ENCODE peak calls at places on chromosomes 7 and 10, in eight cellular contexts. Z is CD4-positive, CD25-positive, alpha-beta regulatory T cell; B is stomach; W is stimulated activated CD8-positive, alpha-beta memory T cell treated with anti-CD3 and anti-CD28 coated beads, Interleukin-7, amount 100 ng/mL, for 1 hour; L is memory B cell; Y is COR-L47; U is NCI-H82; H is H54. S is an unnamed sample.

GRCh38 chr10:122276611-122277205 is 5.6 kb downstream of the BTBD16 start:
- DNase-seq in Z (no peak), B (peak), W (no peak), L (no peak), Y (no peak), U (no peak), H (peak), S (peak)

GRCh38 chr7:192701-193536 is 548 bp downstream of the FAM20C start:
- DNase-seq in Z (no peak), B (peak), W (no peak), L (no peak), Y (no peak), U (no peak), H (peak), S (no peak)

GRCh38 chr10:114879541-114880158 is 58.1 kb downstream of the FHIP2A start:
- DNase-seq in Z (peak), B (no peak), W (no peak), L (peak), Y (no peak), U (peak), H (no peak), S (no peak)

GRCh38 chr7:158394936-158395335 is 192.7 kb downstream of the PTPRN2 start:
- DNase-seq in Z (no peak), B (peak), W (no peak), L (peak), Y (peak), U (peak), H (peak), S (peak)

GRCh38 chr7:88688222-88688621 is 71.3 kb upstream of the ZNF804B start:
- DNase-seq in Z (no peak), B (no peak), W (no peak), L (no peak), Y (no peak), U (no peak), H (no peak), S (no peak)

GRCh38 chr7:22859676-22860290 is 37.1 kb upstream of the TOMM7 start:
- DNase-seq in Z (no peak), B (no peak), W (no peak), L (no peak), Y (no peak), U (no peak), H (no peak), S (peak)

GRCh38 chr7:69418865-69419670 is 179.2 kb upstream of the AUTS2 start:
- DNase-seq in Z (no peak), B (no peak), W (no peak), L (no peak), Y (no peak), U (no peak), H (no peak), S (no peak)

GRCh38 chr7:24756545-24756988 is 697 bp downstream of the GSDME start:
- DNase-seq in Z (no peak), B (no peak), W (no peak), L (no peak), Y (no peak), U (no peak), H (no peak), S (peak)

GRCh38 chr7:117631652-117632051 is 151.8 kb downstream of the CFTR start:
- DNase-seq in Z (no peak), B (no peak), W (no peak), L (no peak), Y (no peak), U (no peak), H (no peak), S (no peak)

GRCh38 chr7:27152816-27153486 is 568 bp upstream of the HOXA3 start:
- DNase-seq in Z (no peak), B (peak), W (no peak), L (no peak), Y (no peak), U (no peak), H (no peak), S (no peak)

GRCh38 chr7:2072042-2072441 is 160.7 kb downstream of the MAD1L1 start:
- DNase-seq in Z (no peak), B (no peak), W (no peak), L (peak), Y (no peak), U (no peak), H (no peak), S (no peak)

GRCh38 chr10:90204956-90205695 is 503.7 kb downstream of the KIF20B start:
- DNase-seq in Z (no peak), B (no peak), W (no peak), L (no peak), Y (no peak), U (no peak), H (no peak), S (no peak)

GRCh38 chr7:27737178-27737577 is 2.8 kb upstream of the TAX1BP1 start:
- DNase-seq in Z (no peak), B (no peak), W (no peak), L (no peak), Y (no peak), U (no peak), H (no peak), S (no peak)

GRCh38 chr10:96651998-96652431 is 65.2 kb upstream of the TM9SF3 start:
- DNase-seq in Z (no peak), B (no peak), W (peak), L (peak), Y (no peak), U (no peak), H (no peak), S (no peak)

GRCh38 chr10:15035385-15036301 is 8.1 kb upstream of the OLAH start:
- DNase-seq in Z (no peak), B (no peak), W (no peak), L (no peak), Y (no peak), U (no peak), H (no peak), S (no peak)

GRCh38 chr7:148944935-148945934 is 61.1 kb upstream of the EZH2 start:
- DNase-seq in Z (no peak), B (no peak), W (no peak), L (no peak), Y (no peak), U (no peak), H (no peak), S (no peak)

GRCh38 chr10:31650010-31650409 is 278.6 kb downstream of the ARHGAP12 start:
- DNase-seq in Z (no peak), B (no peak), W (no peak), L (no peak), Y (no peak), U (peak), H (peak), S (peak)

GRCh38 chr7:30922596-30922995 is 10.9 kb downstream of the AQP1 start:
- DNase-seq in Z (no peak), B (peak), W (no peak), L (no peak), Y (no peak), U (no peak), H (no peak), S (no peak)

GRCh38 chr7:134083766-134084487 is 43.2 kb upstream of the LRGUK start:
- DNase-seq in Z (no peak), B (no peak), W (no peak), L (no peak), Y (no peak), U (no peak), H (peak), S (peak)

GRCh38 chr10:131843089-131843595 is 57.7 kb upstream of the PPP2R2D start:
- DNase-seq in Z (no peak), B (no peak), W (no peak), L (no peak), Y (no peak), U (no peak), H (no peak), S (no peak)

GRCh38 chr10:127402596-127403409 is 146.3 kb upstream of the NPS start:
- DNase-seq in Z (no peak), B (no peak), W (no peak), L (no peak), Y (no peak), U (no peak), H (no peak), S (no peak)

GRCh38 chr10:8034666-8035640 is 19.5 kb upstream of the GATA3 start:
- DNase-seq in Z (no peak), B (no peak), W (no peak), L (no peak), Y (no peak), U (no peak), H (no peak), S (no peak)

GRCh38 chr10:124323145-124323725 is 95.5 kb downstream of the OAT start:
- DNase-seq in Z (no peak), B (no peak), W (no peak), L (no peak), Y (no peak), U (no peak), H (no peak), S (no peak)

GRCh38 chr7:15750741-15751140 is 64.3 kb upstream of the MEOX2 start:
- DNase-seq in Z (no peak), B (no peak), W (no peak), L (no peak), Y (no peak), U (no peak), H (no peak), S (no peak)